ENCODE peak calls at places on chromosomes 16 and 17, in five cellular contexts. I, T, Q, Y and W are unnamed samples.

GRCh38 chr16:26987631-26988030 is 79.1 kb upstream of the C16orf82 start:
- DNase-seq in I (no peak), T (no peak), Q (no peak), Y (no peak), W (peak)

GRCh38 chr16:929227-929669 is 41.5 kb downstream of the LMF1 start:
- DNase-seq in I (no peak), T (peak), Q (no peak), Y (no peak), W (no peak)

GRCh38 chr17:49404371-49404770 is 10.3 kb downstream of the PHB1 start:
- DNase-seq in I (no peak), T (peak), Q (no peak), Y (no peak), W (no peak)

GRCh38 chr17:73227944-73228343 is 33.7 kb downstream of the CPSF4L start:
- DNase-seq in I (no peak), T (no peak), Q (no peak), Y (no peak), W (no peak)

GRCh38 chr17:83194761-83195329 is 115.4 kb downstream of the METRNL start:
- DNase-seq in I (no peak), T (peak), Q (peak), Y (no peak), W (no peak)

GRCh38 chr16:252366-253337 is 18.0 kb downstream of the FAM234A start:
- DNase-seq in I (peak), T (no peak), Q (no peak), Y (no peak), W (peak)

GRCh38 chr17:32495347-32496253 is 8.8 kb downstream of the CDK5R1 start:
- DNase-seq in I (no peak), T (peak), Q (no peak), Y (no peak), W (no peak)

GRCh38 chr17:10754109-10754508 is 24.3 kb upstream of the TMEM220 start:
- DNase-seq in I (peak), T (no peak), Q (no peak), Y (peak), W (peak)

GRCh38 chr16:86213427-86214205 is 296.7 kb upstream of the FOXF1 start:
- DNase-seq in I (no peak), T (peak), Q (peak), Y (no peak), W (no peak)

GRCh38 chr16:2473425-2473926 is 1.5 kb upstream of the TBC1D24 start:
- DNase-seq in I (peak), T (peak), Q (no peak), Y (no peak), W (no peak)
- TF ChIP-seq POLR2AphosphoS5 in I (no peak), T (no peak), Q (no peak), Y (no peak), W (no peak)

GRCh38 chr16:3480901-3481695 is 14.2 kb downstream of the C16orf90 start:
- DNase-seq in I (peak), T (no peak), Q (no peak), Y (no peak), W (no peak)
- TF ChIP-seq POLR2A in I (no peak), T (no peak), Q (no peak), Y (no peak), W (no peak)

DNA sequence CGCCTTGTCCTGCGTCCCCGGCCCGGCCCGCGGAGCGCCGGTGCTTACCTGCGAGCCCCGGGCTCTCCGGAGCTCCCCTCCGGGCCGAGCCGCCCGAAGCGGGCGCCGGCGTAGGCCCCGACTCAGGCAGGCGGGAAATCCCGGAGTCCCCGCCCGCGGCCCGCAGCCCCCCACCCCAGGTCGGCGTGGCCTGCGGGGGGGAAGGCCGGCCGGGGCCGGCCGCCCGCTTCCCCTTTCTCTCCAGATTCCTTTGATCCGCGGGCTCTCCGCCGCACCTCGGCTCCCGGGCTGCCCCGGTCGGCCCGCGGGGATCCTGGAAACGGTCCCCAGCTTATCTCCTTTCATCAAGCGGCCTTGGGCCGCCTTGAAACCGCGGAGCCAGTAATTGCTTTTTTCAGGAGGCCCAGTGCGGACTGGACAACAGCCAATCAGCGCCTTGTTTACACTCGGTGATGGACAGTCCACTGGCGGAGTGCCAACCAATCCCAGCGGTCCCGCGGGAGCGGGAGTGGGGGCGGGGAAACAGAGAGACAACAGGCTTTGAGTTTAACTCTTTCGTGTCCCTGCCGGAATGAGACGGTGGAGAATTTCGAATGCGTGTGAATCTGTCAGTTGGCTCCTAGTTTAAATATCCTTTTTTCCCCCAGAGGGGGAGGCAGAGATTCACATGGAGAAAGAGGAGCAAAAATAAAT is 1.4 kb upstream of the BAHCC1 start:
- DNase-seq in I (peak), T (peak), Q (peak), Y (peak), W (peak)
- TF ChIP-seq CTCF in I (no peak), T (no peak), Q (no peak), Y (no peak), W (no peak)

GRCh38 chr17:81966343-81967243 is 5.6 kb upstream of the NOTUM start:
- DNase-seq in I (no peak), T (peak), Q (no peak), Y (no peak), W (peak)

GRCh38 chr17:81968850-81969812 is 8.1 kb upstream of the NOTUM start:
- DNase-seq in I (no peak), T (no peak), Q (no peak), Y (no peak), W (no peak)

GRCh38 chr17:81968396-81968745 is 7.4 kb upstream of the NOTUM start:
- DNase-seq in I (no peak), T (no peak), Q (no peak), Y (no peak), W (no peak)

GRCh38 chr17:81967244-81967532 is 6.2 kb upstream of the NOTUM start:
- DNase-seq in I (no peak), T (no peak), Q (no peak), Y (no peak), W (no peak)

DNA sequence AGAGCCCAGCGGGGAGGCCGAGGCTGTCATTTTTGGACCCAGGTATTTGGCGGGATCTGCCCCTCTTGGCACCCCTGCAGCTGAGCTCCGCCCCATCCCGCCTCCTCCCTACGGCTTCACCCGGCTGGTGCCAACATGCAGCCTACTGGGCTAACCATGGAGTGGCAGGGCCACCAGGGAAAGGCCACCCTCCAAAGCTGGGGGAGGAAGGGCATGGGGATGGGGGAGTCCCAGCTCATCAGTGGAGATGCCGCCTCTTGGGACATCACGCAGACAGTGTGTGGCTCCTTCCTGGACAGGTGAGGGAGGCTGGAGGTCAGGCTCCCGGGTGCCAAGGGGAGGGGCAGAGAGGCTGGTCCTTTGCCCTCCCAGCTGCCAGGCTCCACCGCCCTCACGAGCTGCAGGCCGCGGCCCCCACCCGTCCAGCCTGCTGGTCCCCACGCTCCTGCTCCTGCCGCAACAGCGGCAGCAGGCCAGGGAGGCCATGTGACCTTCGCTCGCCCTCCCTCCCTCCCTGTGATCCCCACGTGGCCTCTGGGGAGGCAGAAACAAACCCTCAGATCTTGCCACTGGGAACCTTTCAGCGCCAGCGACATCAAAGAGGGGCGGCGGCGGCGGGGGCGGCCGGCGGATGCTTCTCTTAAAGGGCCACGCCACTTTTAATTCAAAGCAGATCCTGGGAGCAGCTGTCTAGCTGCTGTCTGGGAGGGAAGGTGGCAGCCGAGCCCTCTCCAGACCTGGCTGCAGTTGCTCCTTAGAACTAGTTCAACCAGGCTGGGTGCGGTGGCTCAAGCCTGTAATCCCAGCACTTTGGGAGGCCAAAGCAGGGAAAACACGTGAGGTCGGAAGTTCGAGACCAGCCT is 6.8 kb upstream of the NOTUM start:
- DNase-seq in I (peak), T (peak), Q (no peak), Y (peak), W (peak)
- TF ChIP-seq POLR2AphosphoS5 in I (no peak), T (peak), Q (peak), Y (peak), W (peak)